ENCODE peak calls at places on chromosomes 6 and 20, in four cellular contexts. S, G, Y and F are unnamed samples.

GRCh38 chr6:25354078-25354940 is 75.1 kb downstream of the CARMIL1 start:
- DNase-seq in Y (no peak), S (no peak), G (no peak), F (no peak)

GRCh38 chr6:168370310-168370991 is 50.9 kb upstream of the DACT2 start:
- DNase-seq in S (peak), Y (peak), G (peak), F (peak)

GRCh38 chr6:28226460-28226859 is 1.4 kb downstream of the ZSCAN9 start:
- DNase-seq in S (no peak), G (no peak), Y (no peak), F (no peak)

GRCh38 chr20:58651823-58652605 is 931 bp downstream of the STX16 start:
- DNase-seq in G (peak), S (peak), Y (peak), F (peak)

GRCh38 chr6:4405609-4406212 is 270.3 kb upstream of the ECI2 start:
- DNase-seq in S (no peak), G (no peak), Y (no peak), F (no peak)

GRCh38 chr20:63006611-63007471 is at the start of gene BHLHE23:
- DNase-seq in S (no peak), Y (no peak), G (no peak), F (peak)

GRCh38 chr6:117595099-117595923 is 7.0 kb downstream of the GOPC start:
- DNase-seq in Y (no peak), G (no peak), S (no peak), F (no peak)

GRCh38 chr6:140957334-140957733 is 1175.4 kb upstream of the GJE1 start:
- DNase-seq in S (no peak), Y (no peak), G (no peak), F (no peak)

GRCh38 chr6:33988121-33989015 is 157.5 kb downstream of the GRM4 start:
- DNase-seq in S (no peak), Y (no peak), G (no peak), F (no peak)

GRCh38 chr6:24918641-24919403 is 16.9 kb downstream of the RIPOR2 start:
- DNase-seq in S (no peak), G (peak), Y (no peak), F (no peak)

GRCh38 chr6:1786455-1787108 is 176.9 kb downstream of the FOXC1 start:
- DNase-seq in Y (no peak), G (no peak), S (peak), F (no peak)

GRCh38 chr6:149563203-149563927 is 2.8 kb upstream of the GINM1 start:
- DNase-seq in S (no peak), Y (no peak), G (no peak), F (no peak)

GRCh38 chr6:89037156-89037900 is 43.2 kb upstream of the PNRC1 start:
- DNase-seq in Y (no peak), S (no peak), G (no peak), F (no peak)

GRCh38 chr20:62980970-62981369 is 25.8 kb downstream of the BHLHE23 start:
- DNase-seq in S (peak), G (no peak), Y (no peak), F (peak)

GRCh38 chr6:43276180-43277082 is 21.6 kb upstream of the SLC22A7 start:
- DNase-seq in G (no peak), S (peak), Y (no peak), F (peak)

GRCh38 chr6:134814076-134814709 is 135.7 kb downstream of the ALDH8A1 start:
- DNase-seq in Y (no peak), S (no peak), G (no peak), F (no peak)

GRCh38 chr20:20956586-20956985 is 149.6 kb downstream of the LINC00237 start:
- DNase-seq in Y (no peak), G (no peak), S (no peak), F (no peak)

GRCh38 chr20:44217342-44218092 is 6.9 kb upstream of the OSER1 start:
- DNase-seq in Y (peak), G (peak), S (peak), F (peak)

GRCh38 chr6:30554962-30555361 is 1.3 kb downstream of the GNL1 start:
- DNase-seq in S (no peak), G (no peak), Y (no peak), F (no peak)